ENCODE peak calls at places on chromosomes 16 and 17, in ten cellular contexts. P is activated T-cell treated with anti-CD3 and anti-CD28 coated beads, Interleukin-2, amount 50 U/mL, for 48 hours; B is H54; J is T-helper 1 cell; O is CD4-positive, alpha-beta T cell; S is neural progenitor cell; T is COR-L47; L is upper lobe of right lung; K is MM.1S; W is HT-29. R is an unnamed sample.

GRCh38 chr17:32461498-32461852 is 17.2 kb downstream of the PSMD11 start:
- DNase-seq in L (no peak), J (no peak), P (no peak), T (no peak), O (no peak), W (no peak), S (no peak), B (no peak), K (no peak), R (no peak)

GRCh38 chr16:52051773-52052172 is 495.2 kb downstream of the TOX3 start:
- DNase-seq in L (no peak), B (no peak), O (no peak), P (no peak), S (no peak), T (no peak), J (no peak), K (no peak), W (no peak), R (no peak)

GRCh38 chr16:49789617-49790016 is 66.3 kb downstream of the ZNF423 start:
- DNase-seq in T (no peak), O (no peak), W (no peak), K (no peak), B (no peak), S (no peak), J (no peak), P (no peak), L (no peak), R (no peak)

GRCh38 chr17:38701504-38702165 is 3.4 kb upstream of the MLLT6 start:
- DNase-seq in K (peak), L (no peak), T (no peak), O (peak), P (peak), S (no peak), W (no peak), B (peak), J (peak), R (no peak)

GRCh38 chr17:66038125-66038524 is 153.8 kb downstream of the CEP112 start:
- DNase-seq in W (no peak), J (no peak), S (no peak), T (no peak), O (no peak), K (no peak), L (no peak), P (no peak), B (no peak), R (no peak)

GRCh38 chr17:20313891-20314290 is 153.4 kb downstream of the LGALS9B start:
- DNase-seq in P (no peak), J (no peak), O (no peak), B (no peak), T (no peak), S (no peak), K (no peak), L (no peak), W (no peak), R (no peak)

GRCh38 chr17:74715144-74715543 is 2.4 kb upstream of the CD300LF start:
- DNase-seq in J (no peak), K (no peak), T (no peak), W (peak), S (no peak), B (no peak), P (no peak), O (no peak), L (peak), R (no peak)

GRCh38 chr17:64095144-64095882 is 34.6 kb downstream of the ERN1 start:
- DNase-seq in K (no peak), B (no peak), P (no peak), T (peak), S (no peak), W (peak), L (no peak), J (no peak), O (no peak), R (no peak)

GRCh38 chr16:8675183-8676159 is 1.1 kb downstream of the ABAT start:
- DNase-seq in L (no peak), K (no peak), B (no peak), T (no peak), W (no peak), P (peak), S (no peak), J (peak), O (peak), R (no peak)